ENCODE peak calls at places on chromosome 12, in four cellular contexts. V is caudate nucleus, Q is mucosa of descending colon, A is tibial nerve. M is an unnamed sample.

GRCh38 chr12:91381309-91381804 is 198.7 kb upstream of the DCN start:
- DNase-seq in V (peak), A (no peak), Q (no peak), M (no peak)

GRCh38 chr12:122951979-122952892 is 14.0 kb downstream of the ABCB9 start:
- DNase-seq in A (peak), V (peak), Q (peak), M (peak)

GRCh38 chr12:121968880-121969279 is 50.5 kb downstream of the CFAP251 start:
- DNase-seq in Q (peak), V (no peak), A (peak), M (no peak)

GRCh38 chr12:76290963-76291859 is 57.0 kb downstream of the BBS10 start:
- DNase-seq in V (no peak), A (no peak), Q (no peak), M (no peak)

GRCh38 chr12:111570090-111570961 is 28.8 kb downstream of the ATXN2 start:
- DNase-seq in A (no peak), Q (no peak), V (no peak), M (no peak)

GRCh38 chr12:52010152-52010622 is 3.4 kb downstream of the TAMALIN start:
- DNase-seq in A (peak), V (peak), Q (peak), M (no peak)

GRCh38 chr12:19158909-19159308 is 29.4 kb downstream of the PLEKHA5 start:
- DNase-seq in A (no peak), Q (no peak), V (no peak), M (no peak)

GRCh38 chr12:26188132-26188531 is 7.2 kb upstream of the SSPN start:
- DNase-seq in A (no peak), Q (no peak), V (no peak), M (no peak)

GRCh38 chr12:84658877-84659276 is 253.7 kb downstream of the SLC6A15 start:
- DNase-seq in A (no peak), V (no peak), Q (no peak), M (no peak)

GRCh38 chr12:24483732-24484131 is 465.2 kb downstream of the BCAT1 start:
- DNase-seq in V (no peak), Q (no peak), A (no peak), M (no peak)

GRCh38 chr12:116455540-116456306 is 103.5 kb upstream of the MAP1LC3B2 start:
- DNase-seq in A (peak), Q (peak), V (peak), M (peak)

GRCh38 chr12:106893451-106893850 is 62.3 kb upstream of the TMEM263 start:
- DNase-seq in Q (no peak), V (no peak), A (no peak), M (no peak)

GRCh38 chr12:119989619-119990381 is 764 bp downstream of the BICDL1 start:
- DNase-seq in V (peak), A (peak), Q (peak), M (peak)

GRCh38 chr12:30877110-30877875 is 49.3 kb upstream of the TSPAN11 start:
- DNase-seq in A (no peak), Q (no peak), V (peak), M (no peak)

GRCh38 chr12:2402180-2402579 is 349.4 kb downstream of the CACNA1C start:
- DNase-seq in V (no peak), A (no peak), Q (no peak), M (no peak)

GRCh38 chr12:124720687-124721500 is 142.8 kb downstream of the SCARB1 start:
- DNase-seq in A (no peak), V (peak), Q (no peak), M (no peak)